ENCODE peak calls at places on chromosomes 1 and 21, in eight cellular contexts. S is GM23338, O is K562, Q is Panc1, X is upper lobe of left lung, J is HL-60, D is stomach, N is spleen. P is an unnamed sample.

GRCh38 chr1:19208710-19209438 is 1.2 kb downstream of the UBR4 start:
- DNase-seq in S (no peak), O (no peak), Q (no peak), X (no peak), J (no peak), D (no peak), N (no peak), P (no peak)

GRCh38 chr1:240046000-240046399 is 45.7 kb upstream of the FMN2 start:
- DNase-seq in S (no peak), O (no peak), Q (no peak), X (no peak), J (no peak), D (no peak), N (no peak), P (no peak)

GRCh38 chr1:42456754-42457089 is 379 bp downstream of the PPCS start:
- DNase-seq in S (peak), O (peak), Q (no peak), X (no peak), J (peak), D (peak), N (no peak), P (no peak)

GRCh38 chr21:17752171-17752570 is 67.0 kb downstream of the C21orf91 start:
- DNase-seq in S (no peak), O (no peak), Q (no peak), X (no peak), J (no peak), D (no peak), N (no peak), P (no peak)

GRCh38 chr1:153546796-153547559 is 1.4 kb upstream of the S100A4 start:
- DNase-seq in S (no peak), O (no peak), Q (no peak), X (no peak), J (no peak), D (no peak), N (peak), P (no peak)

GRCh38 chr1:51044834-51045233 is 57.2 kb upstream of the C1orf185 start:
- DNase-seq in S (no peak), O (peak), Q (no peak), X (no peak), J (no peak), D (no peak), N (no peak), P (no peak)

GRCh38 chr1:57470028-57470427 is 46.2 kb upstream of the DAB1 start:
- DNase-seq in S (peak), O (no peak), Q (no peak), X (no peak), J (no peak), D (no peak), N (no peak), P (no peak)

GRCh38 chr1:219847215-219847855 is 81.0 kb downstream of the SLC30A10 start:
- DNase-seq in S (no peak), O (no peak), Q (no peak), X (no peak), J (no peak), D (no peak), N (no peak), P (no peak)

GRCh38 chr1:1360511-1361169 is 2.3 kb upstream of the MXRA8 start:
- DNase-seq in S (no peak), O (no peak), Q (peak), X (peak), J (no peak), D (no peak), N (peak), P (no peak)

GRCh38 chr1:36622741-36623648 is 140.3 kb upstream of the CSF3R start:
- DNase-seq in S (no peak), O (no peak), Q (no peak), X (no peak), J (no peak), D (peak), N (peak), P (no peak)

GRCh38 chr1:223216482-223217205 is 73.6 kb upstream of the TLR5 start:
- DNase-seq in S (no peak), O (no peak), Q (no peak), X (no peak), J (no peak), D (no peak), N (no peak), P (peak)

GRCh38 chr1:229940689-229941088 is 126.3 kb upstream of the GALNT2 start:
- DNase-seq in S (no peak), O (no peak), Q (no peak), X (no peak), J (no peak), D (no peak), N (no peak), P (no peak)

GRCh38 chr1:178011101-178011828 is 41.4 kb upstream of the SEC16B start:
- DNase-seq in S (peak), O (no peak), Q (peak), X (no peak), J (no peak), D (no peak), N (no peak), P (no peak)
- TF ChIP-seq POLR2AphosphoS5 in S (no peak), O (no peak), Q (no peak), X (no peak), J (no peak), D (no peak), N (no peak), P (no peak)

DNA sequence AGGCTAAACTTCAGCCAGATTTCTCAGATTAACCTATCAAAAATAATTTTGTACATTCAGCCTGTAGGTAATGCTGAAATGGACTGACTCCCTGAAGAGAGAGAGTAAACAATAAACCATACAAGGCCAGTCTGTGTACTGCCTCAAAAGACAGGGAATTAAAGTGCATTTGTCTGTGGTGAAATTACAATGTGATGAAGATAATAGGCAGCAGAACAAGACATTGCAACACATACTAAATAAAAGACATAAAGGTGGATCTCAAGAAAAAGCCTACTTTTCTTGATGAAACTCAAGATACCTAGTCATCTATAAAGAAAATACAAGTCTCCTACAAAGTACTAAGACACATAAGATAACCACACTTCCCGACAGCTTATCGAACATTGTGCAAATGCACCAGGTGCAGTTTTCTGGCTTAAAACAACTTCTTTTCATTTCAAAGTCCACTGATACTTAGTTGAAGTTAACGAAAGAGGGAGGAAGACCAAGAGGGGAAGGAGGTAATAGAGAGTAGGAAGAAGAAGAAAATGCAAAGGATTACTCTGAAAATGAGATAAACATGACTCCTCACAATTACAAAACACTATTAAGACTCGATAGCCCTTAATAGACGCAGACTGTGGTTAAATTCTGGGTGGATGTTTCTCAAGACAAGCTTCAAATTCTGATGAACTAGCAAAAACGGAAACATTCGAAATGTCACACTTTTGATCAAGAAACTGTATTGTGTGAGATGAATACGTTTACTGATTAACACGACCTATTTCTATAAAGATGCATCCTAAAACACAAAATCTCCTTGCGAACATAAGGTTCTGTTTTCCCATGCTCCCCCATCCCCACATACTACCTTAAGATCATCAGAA is 2.0 kb downstream of the HNRNPR start:
- DNase-seq in S (no peak), O (no peak), Q (no peak), X (no peak), J (no peak), D (no peak), N (no peak), P (no peak)
- H3K27ac ChIP-seq in S (no peak), O (peak), Q (peak), X (no peak), J (peak), D (peak), N (peak), P (peak)

GRCh38 chr1:7105258-7105657 is 320.0 kb downstream of the CAMTA1 start:
- DNase-seq in S (no peak), O (no peak), Q (no peak), X (no peak), J (no peak), D (no peak), N (no peak), P (no peak)

GRCh38 chr1:7101187-7101586 is 315.9 kb downstream of the CAMTA1 start:
- DNase-seq in S (no peak), O (no peak), Q (no peak), X (no peak), J (no peak), D (no peak), N (no peak), P (no peak)

GRCh38 chr1:7100479-7100878 is 315.2 kb downstream of the CAMTA1 start:
- DNase-seq in S (no peak), O (no peak), Q (no peak), X (no peak), J (no peak), D (no peak), N (no peak), P (no peak)

GRCh38 chr1:7104053-7104738 is 318.9 kb downstream of the CAMTA1 start:
- DNase-seq in S (peak), O (no peak), Q (no peak), X (no peak), J (no peak), D (no peak), N (no peak), P (no peak)

GRCh38 chr1:7103322-7104052 is 318.2 kb downstream of the CAMTA1 start:
- DNase-seq in S (no peak), O (no peak), Q (no peak), X (no peak), J (no peak), D (no peak), N (no peak), P (no peak)
- H3K4me3 ChIP-seq in S (no peak), O (no peak), Q (no peak), X (no peak), J (no peak), D (no peak), N (no peak), P (no peak)

GRCh38 chr1:56189946-56190920 is 389.1 kb downstream of the PLPP3 start:
- DNase-seq in S (peak), O (no peak), Q (no peak), X (no peak), J (no peak), D (no peak), N (no peak), P (no peak)
- TF ChIP-seq POLR2AphosphoS5 in S (no peak), O (no peak), Q (no peak), X (no peak), J (no peak), D (no peak), N (no peak), P (no peak)

GRCh38 chr1:205287076-205287475 is 34.5 kb downstream of the NUAK2 start:
- DNase-seq in S (no peak), O (no peak), Q (no peak), X (no peak), J (no peak), D (no peak), N (no peak), P (no peak)

GRCh38 chr1:205287723-205288122 is 33.8 kb downstream of the NUAK2 start:
- DNase-seq in S (no peak), O (no peak), Q (no peak), X (no peak), J (no peak), D (no peak), N (no peak), P (no peak)

GRCh38 chr1:205284420-205285144 is 37.0 kb downstream of the NUAK2 start:
- DNase-seq in S (peak), O (peak), Q (no peak), X (no peak), J (peak), D (peak), N (peak), P (peak)

GRCh38 chr1:205285391-205286101 is 36.0 kb downstream of the NUAK2 start:
- DNase-seq in S (no peak), O (no peak), Q (no peak), X (no peak), J (peak), D (no peak), N (peak), P (no peak)

DNA sequence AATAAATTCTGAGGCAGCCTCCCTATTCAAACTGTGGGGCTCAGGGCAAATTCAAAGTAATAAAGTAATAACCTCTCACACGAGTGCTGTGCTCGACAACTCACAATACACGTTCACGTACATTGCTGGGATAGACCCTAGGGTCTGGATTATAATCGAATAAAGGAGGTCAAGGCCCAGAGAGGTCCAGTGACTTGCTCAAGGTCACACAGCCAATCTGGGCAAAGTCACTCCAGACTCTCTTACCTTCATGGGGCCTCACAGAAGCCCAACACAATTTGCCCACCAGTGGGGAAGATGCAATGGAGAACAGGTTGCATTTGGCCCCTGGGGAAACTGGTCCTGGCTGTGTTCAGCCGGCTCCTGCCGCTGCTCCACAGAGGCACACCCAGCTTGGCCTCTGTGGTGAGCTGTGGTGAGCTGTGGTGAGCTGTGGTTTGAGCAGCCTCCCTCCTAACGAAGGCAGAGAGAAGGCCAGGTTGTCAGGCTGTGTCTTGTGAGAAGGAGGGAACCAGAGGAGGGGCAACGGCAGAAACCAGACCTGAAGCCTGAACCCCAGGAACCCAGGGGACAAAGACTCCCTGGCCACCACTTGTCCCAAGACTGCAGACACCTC is 35.1 kb downstream of the NUAK2 start:
- DNase-seq in S (no peak), O (no peak), Q (no peak), X (no peak), J (peak), D (peak), N (peak), P (no peak)
- H3K27ac ChIP-seq in S (peak), O (no peak), Q (no peak), X (peak), J (no peak), D (peak), N (peak), P (peak)

DNA sequence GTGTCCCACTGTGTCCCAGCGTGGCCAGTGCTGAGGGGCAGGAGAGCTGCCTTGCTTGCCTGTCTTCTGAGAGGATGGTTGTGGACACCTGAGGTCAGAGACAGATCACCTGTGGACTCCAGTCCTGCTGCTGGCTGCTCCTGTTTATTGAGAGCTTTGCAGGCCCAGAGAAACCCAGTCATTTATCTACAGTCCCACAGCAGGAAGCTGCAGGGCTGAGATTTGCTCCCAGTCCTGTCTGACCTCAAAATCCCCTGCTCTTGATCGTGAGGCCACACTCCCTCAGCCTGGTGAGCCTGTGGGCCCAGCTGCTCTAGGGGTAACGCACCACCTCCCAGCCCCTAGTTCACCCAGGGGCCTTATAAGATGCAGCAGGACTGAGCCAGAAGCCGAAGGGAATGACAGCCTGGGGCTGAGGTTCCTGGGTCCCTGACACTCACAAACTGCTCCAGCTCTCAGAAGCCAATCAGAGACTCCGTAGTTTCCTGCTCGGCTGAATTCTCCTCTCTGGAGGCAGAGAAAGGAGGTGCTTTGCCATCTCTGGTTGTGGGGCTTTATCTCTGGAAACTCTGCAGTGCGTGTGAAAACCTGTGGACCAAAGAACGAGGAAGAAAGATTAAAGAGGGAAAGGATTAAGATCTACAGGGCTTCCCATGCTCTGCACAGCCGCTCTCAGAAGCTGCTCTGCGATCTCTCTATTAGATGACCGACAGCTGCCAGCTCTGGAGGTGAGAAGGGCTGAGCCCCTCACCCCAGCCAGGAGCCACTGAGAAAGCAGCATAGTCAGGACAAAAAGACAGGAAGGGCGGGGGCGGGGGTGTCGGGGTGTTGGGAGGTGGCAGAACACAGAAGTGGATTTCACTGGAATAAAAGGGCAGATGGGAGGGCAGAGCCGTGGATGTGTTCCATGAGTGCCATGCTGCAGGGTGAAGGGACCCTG is 39.1 kb downstream of the UBIAD1 start:
- DNase-seq in S (no peak), O (no peak), Q (no peak), X (no peak), J (no peak), D (no peak), N (no peak), P (no peak)
- H3K4me3 ChIP-seq in S (no peak), O (no peak), Q (no peak), X (no peak), J (no peak), D (no peak), N (no peak), P (no peak)

GRCh38 chr1:227308367-227309336 is 9.6 kb downstream of the CDC42BPA start:
- DNase-seq in S (no peak), O (no peak), Q (no peak), X (no peak), J (no peak), D (no peak), N (no peak), P (no peak)

GRCh38 chr1:227315500-227316346 is 2.6 kb downstream of the CDC42BPA start:
- DNase-seq in S (peak), O (peak), Q (no peak), X (no peak), J (no peak), D (peak), N (no peak), P (no peak)

GRCh38 chr1:227314014-227314848 is 4.1 kb downstream of the CDC42BPA start:
- DNase-seq in S (no peak), O (no peak), Q (no peak), X (no peak), J (no peak), D (no peak), N (no peak), P (no peak)

GRCh38 chr1:227311389-227312001 is 6.8 kb downstream of the CDC42BPA start:
- DNase-seq in S (no peak), O (no peak), Q (no peak), X (no peak), J (no peak), D (no peak), N (no peak), P (no peak)

GRCh38 chr1:227312364-227313025 is 5.8 kb downstream of the CDC42BPA start:
- DNase-seq in S (no peak), O (no peak), Q (no peak), X (no peak), J (no peak), D (no peak), N (no peak), P (no peak)
- TF ChIP-seq POLR2AphosphoS5 in S (no peak), O (no peak), Q (no peak), X (no peak), J (no peak), D (no peak), N (no peak), P (no peak)

GRCh38 chr1:156795787-156796186 is 20.9 kb downstream of the SH2D2A start:
- DNase-seq in S (no peak), O (no peak), Q (no peak), X (no peak), J (no peak), D (no peak), N (no peak), P (no peak)

GRCh38 chr1:156796340-156797097 is 20.1 kb downstream of the SH2D2A start:
- DNase-seq in S (no peak), O (no peak), Q (no peak), X (no peak), J (no peak), D (no peak), N (no peak), P (no peak)

GRCh38 chr1:156794506-156795373 is 21.9 kb downstream of the SH2D2A start:
- DNase-seq in S (no peak), O (no peak), Q (no peak), X (no peak), J (no peak), D (no peak), N (no peak), P (no peak)

GRCh38 chr1:156795374-156795733 is 21.3 kb downstream of the SH2D2A start:
- DNase-seq in S (no peak), O (no peak), Q (no peak), X (no peak), J (no peak), D (no peak), N (no peak), P (no peak)

GRCh38 chr1:156797212-156797871 is 19.3 kb downstream of the SH2D2A start:
- DNase-seq in S (peak), O (peak), Q (peak), X (no peak), J (peak), D (peak), N (no peak), P (no peak)
- H3K27ac ChIP-seq in S (no peak), O (no peak), Q (no peak), X (no peak), J (no peak), D (no peak), N (peak), P (no peak)

DNA sequence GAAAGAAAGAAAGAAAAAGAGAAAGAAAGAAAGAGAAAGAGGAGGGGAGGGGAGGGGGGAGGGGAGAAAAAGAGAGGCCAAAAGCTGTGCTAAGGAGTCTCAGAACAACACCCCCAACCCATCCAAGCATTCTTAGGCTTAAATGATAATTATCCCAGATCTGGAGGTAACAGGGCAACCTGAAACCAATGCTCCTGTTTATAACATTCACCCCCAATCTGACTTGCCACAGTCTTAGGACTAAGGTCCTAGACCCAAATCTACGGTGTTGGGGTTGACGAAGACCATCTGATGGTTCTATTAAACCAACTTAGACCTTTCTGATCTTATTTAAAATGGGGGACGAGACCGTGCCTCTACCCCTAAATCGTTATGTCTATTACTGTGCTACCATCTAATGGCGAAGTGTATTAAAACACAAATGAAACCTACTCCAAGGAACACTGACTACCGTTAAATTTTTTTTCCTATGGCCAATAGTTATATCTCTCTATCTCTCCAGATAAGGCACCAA is 119.3 kb upstream of the CDC42BPA start:
- DNase-seq in S (peak), O (peak), Q (peak), X (no peak), J (no peak), D (no peak), N (no peak), P (no peak)
- H3K4me3 ChIP-seq in S (no peak), O (peak), Q (peak), X (no peak), J (no peak), D (peak), N (peak), P (peak)